ENCODE peak calls at places on chromosomes 12 and 14, in four cellular contexts. One of them, this sample, is unnamed.

GRCh38 chr14:80055912-80056801 is 155.1 kb downstream of the DIO2 start:
- DNase-seq in cardiac fibroblast: peak
- DNase-seq in GM23248: peak
- DNase-seq in fibroblast of mammary gland: peak
- DNase-seq in this sample: peak

GRCh38 chr12:47419500-47419899 is 286.3 kb downstream of the RPAP3 start:
- DNase-seq in fibroblast of mammary gland: peak
- DNase-seq in GM23248: peak
- DNase-seq in cardiac fibroblast: peak
- DNase-seq in this sample: peak

GRCh38 chr14:79764288-79764687 is 447.0 kb downstream of the DIO2 start:
- DNase-seq in GM23248: no peak
- DNase-seq in cardiac fibroblast: no peak
- DNase-seq in fibroblast of mammary gland: no peak
- DNase-seq in this sample: no peak

GRCh38 chr12:114682920-114683708 is 861 bp downstream of the TBX3 start:
- DNase-seq in GM23248: peak
- DNase-seq in fibroblast of mammary gland: no peak
- DNase-seq in cardiac fibroblast: peak
- DNase-seq in this sample: no peak

GRCh38 chr12:4866288-4866687 is 43.4 kb upstream of the KCNA1 start:
- DNase-seq in fibroblast of mammary gland: no peak
- DNase-seq in cardiac fibroblast: no peak
- DNase-seq in GM23248: no peak
- DNase-seq in this sample: no peak

GRCh38 chr12:556498-556897 is 96.8 kb downstream of the B4GALNT3 start:
- DNase-seq in cardiac fibroblast: no peak
- DNase-seq in fibroblast of mammary gland: no peak
- DNase-seq in GM23248: no peak
- DNase-seq in this sample: no peak

GRCh38 chr12:117403586-117404139 is 42.2 kb upstream of the NOS1 start:
- DNase-seq in fibroblast of mammary gland: no peak
- DNase-seq in GM23248: no peak
- DNase-seq in cardiac fibroblast: no peak
- DNase-seq in this sample: no peak

GRCh38 chr14:105086833-105087307 is 21.6 kb upstream of the GPR132 start:
- DNase-seq in GM23248: peak
- DNase-seq in cardiac fibroblast: peak
- DNase-seq in fibroblast of mammary gland: peak
- DNase-seq in this sample: peak

GRCh38 chr12:67269632-67270578 is 747 bp downstream of the CAND1 start:
- DNase-seq in cardiac fibroblast: peak
- DNase-seq in GM23248: peak
- DNase-seq in fibroblast of mammary gland: no peak
- DNase-seq in this sample: peak

GRCh38 chr14:46691819-46692218 is 40.2 kb upstream of the RPL10L start:
- DNase-seq in cardiac fibroblast: no peak
- DNase-seq in fibroblast of mammary gland: no peak
- DNase-seq in GM23248: no peak
- DNase-seq in this sample: peak

GRCh38 chr12:25855716-25856115 is 102.8 kb upstream of the RASSF8 start:
- DNase-seq in fibroblast of mammary gland: peak
- DNase-seq in cardiac fibroblast: peak
- DNase-seq in GM23248: peak
- DNase-seq in this sample: no peak

GRCh38 chr14:106308839-106309389 is 782.5 kb downstream of the TMEM121 start:
- DNase-seq in fibroblast of mammary gland: peak
- DNase-seq in GM23248: peak
- DNase-seq in cardiac fibroblast: peak
- DNase-seq in this sample: no peak

GRCh38 chr12:77049767-77050353 is 15.5 kb downstream of the E2F7 start:
- DNase-seq in GM23248: peak
- DNase-seq in fibroblast of mammary gland: peak
- DNase-seq in cardiac fibroblast: peak
- DNase-seq in this sample: peak

GRCh38 chr12:69996276-69996675 is 171.2 kb downstream of the MYRFL start:
- DNase-seq in GM23248: no peak
- DNase-seq in fibroblast of mammary gland: peak
- DNase-seq in cardiac fibroblast: peak
- DNase-seq in this sample: no peak

GRCh38 chr12:113278631-113279030 is 56.3 kb downstream of the SLC8B1 start:
- DNase-seq in fibroblast of mammary gland: no peak
- DNase-seq in GM23248: no peak
- DNase-seq in cardiac fibroblast: no peak
- DNase-seq in this sample: no peak

GRCh38 chr12:108854453-108855283 is 2.7 kb downstream of the SSH1 start:
- DNase-seq in fibroblast of mammary gland: peak
- DNase-seq in cardiac fibroblast: peak
- DNase-seq in GM23248: peak
- DNase-seq in this sample: peak

GRCh38 chr12:5648692-5649338 is 216.9 kb downstream of the NTF3 start:
- DNase-seq in GM23248: peak
- DNase-seq in cardiac fibroblast: no peak
- DNase-seq in fibroblast of mammary gland: peak
- DNase-seq in this sample: peak

GRCh38 chr12:128654462-128654861 is 169.3 kb downstream of the SLC15A4 start:
- DNase-seq in fibroblast of mammary gland: no peak
- DNase-seq in GM23248: no peak
- DNase-seq in cardiac fibroblast: no peak
- DNase-seq in this sample: no peak

GRCh38 chr14:99945732-99946651 is 119.2 kb upstream of the EVL start:
- DNase-seq in cardiac fibroblast: peak
- DNase-seq in fibroblast of mammary gland: no peak
- DNase-seq in GM23248: peak
- DNase-seq in this sample: no peak

GRCh38 chr12:47080725-47081502 is 1.2 kb upstream of the AMIGO2 start:
- DNase-seq in fibroblast of mammary gland: peak
- DNase-seq in GM23248: peak
- DNase-seq in cardiac fibroblast: peak
- DNase-seq in this sample: peak

GRCh38 chr14:80606347-80606772 is 335.2 kb downstream of the CEP128 start:
- DNase-seq in cardiac fibroblast: no peak
- DNase-seq in fibroblast of mammary gland: no peak
- DNase-seq in GM23248: no peak
- DNase-seq in this sample: no peak

GRCh38 chr14:23056257-23056955 is 914 bp downstream of the CDH24 start:
- DNase-seq in cardiac fibroblast: peak
- DNase-seq in GM23248: peak
- DNase-seq in fibroblast of mammary gland: peak
- DNase-seq in this sample: peak

GRCh38 chr12:39505025-39505424 is 62.1 kb upstream of the KIF21A start:
- DNase-seq in cardiac fibroblast: peak
- DNase-seq in GM23248: no peak
- DNase-seq in fibroblast of mammary gland: no peak
- DNase-seq in this sample: peak

GRCh38 chr14:97458302-97459137 is 661.3 kb downstream of the VRK1 start:
- DNase-seq in GM23248: no peak
- DNase-seq in cardiac fibroblast: no peak
- DNase-seq in fibroblast of mammary gland: no peak
- DNase-seq in this sample: no peak

GRCh38 chr14:92688434-92689375 is 59.7 kb downstream of the LGMN start:
- DNase-seq in GM23248: no peak
- DNase-seq in cardiac fibroblast: no peak
- DNase-seq in fibroblast of mammary gland: no peak
- DNase-seq in this sample: no peak

GRCh38 chr14:92686763-92687427 is 61.5 kb downstream of the LGMN start:
- DNase-seq in GM23248: peak
- DNase-seq in fibroblast of mammary gland: peak
- DNase-seq in cardiac fibroblast: peak
- DNase-seq in this sample: peak

GRCh38 chr14:92685784-92686355 is 62.6 kb downstream of the LGMN start:
- DNase-seq in fibroblast of mammary gland: no peak
- DNase-seq in cardiac fibroblast: no peak
- DNase-seq in GM23248: no peak
- DNase-seq in this sample: no peak

GRCh38 chr14:92686411-92686762 is 62.0 kb downstream of the LGMN start:
- DNase-seq in cardiac fibroblast: no peak
- DNase-seq in GM23248: no peak
- DNase-seq in fibroblast of mammary gland: no peak
- DNase-seq in this sample: no peak

DNA sequence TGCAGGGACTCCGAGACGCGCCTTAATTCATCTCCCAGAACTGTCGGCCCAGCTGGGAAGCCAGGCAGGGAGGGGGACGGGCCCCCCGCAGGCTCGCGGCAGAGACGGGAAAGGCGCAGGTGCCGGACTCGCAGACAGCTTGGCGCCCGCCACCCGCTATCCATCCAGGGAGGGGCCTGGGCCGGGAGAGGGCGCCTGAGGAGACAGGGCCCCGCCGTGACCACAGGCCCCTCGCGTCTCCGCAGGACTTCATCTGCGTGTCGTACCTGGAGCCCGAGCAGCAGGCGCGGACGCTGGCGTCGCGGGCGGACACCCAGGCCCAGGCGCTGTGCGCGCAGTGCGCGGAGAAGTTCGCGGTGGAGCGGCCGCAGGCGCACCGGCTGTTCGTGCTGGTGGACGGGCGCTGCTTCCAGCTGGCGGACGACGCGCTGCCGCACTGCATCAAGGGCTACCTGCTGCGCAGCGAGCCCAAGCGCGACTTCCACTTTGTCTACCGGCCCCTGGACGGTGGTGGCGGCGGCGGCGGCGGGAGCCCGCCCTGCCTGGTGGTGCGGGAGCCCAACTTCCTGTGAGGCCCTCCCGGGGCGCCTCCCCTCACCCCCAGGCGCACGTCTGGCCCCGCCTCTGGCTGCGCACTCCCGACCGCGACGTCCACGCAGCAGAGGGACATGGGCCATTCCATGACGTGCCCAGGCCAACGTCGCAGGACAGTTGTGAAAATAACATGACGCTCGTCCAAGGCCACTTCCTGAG is 60.6 kb downstream of the LGMN start:
- DNase-seq in cardiac fibroblast: peak
- DNase-seq in GM23248: no peak
- DNase-seq in fibroblast of mammary gland: no peak
- DNase-seq in this sample: no peak
- H3K4me3 ChIP-seq in cardiac fibroblast: peak
- H3K4me3 ChIP-seq in GM23248: no peak
- H3K4me3 ChIP-seq in fibroblast of mammary gland: no peak
- H3K4me3 ChIP-seq in this sample: peak

GRCh38 chr12:62814243-62814642 is 120.7 kb downstream of the PPM1H start:
- DNase-seq in fibroblast of mammary gland: no peak
- DNase-seq in GM23248: no peak
- DNase-seq in cardiac fibroblast: no peak
- DNase-seq in this sample: no peak

GRCh38 chr12:62817556-62818271 is 117.2 kb downstream of the PPM1H start:
- DNase-seq in cardiac fibroblast: peak
- DNase-seq in fibroblast of mammary gland: peak
- DNase-seq in GM23248: no peak
- DNase-seq in this sample: peak

GRCh38 chr12:62816624-62817023 is 118.3 kb downstream of the PPM1H start:
- DNase-seq in fibroblast of mammary gland: no peak
- DNase-seq in GM23248: no peak
- DNase-seq in cardiac fibroblast: no peak
- DNase-seq in this sample: no peak

GRCh38 chr12:62808166-62808879 is 126.6 kb downstream of the PPM1H start:
- DNase-seq in cardiac fibroblast: no peak
- DNase-seq in fibroblast of mammary gland: no peak
- DNase-seq in GM23248: no peak
- DNase-seq in this sample: no peak

DNA sequence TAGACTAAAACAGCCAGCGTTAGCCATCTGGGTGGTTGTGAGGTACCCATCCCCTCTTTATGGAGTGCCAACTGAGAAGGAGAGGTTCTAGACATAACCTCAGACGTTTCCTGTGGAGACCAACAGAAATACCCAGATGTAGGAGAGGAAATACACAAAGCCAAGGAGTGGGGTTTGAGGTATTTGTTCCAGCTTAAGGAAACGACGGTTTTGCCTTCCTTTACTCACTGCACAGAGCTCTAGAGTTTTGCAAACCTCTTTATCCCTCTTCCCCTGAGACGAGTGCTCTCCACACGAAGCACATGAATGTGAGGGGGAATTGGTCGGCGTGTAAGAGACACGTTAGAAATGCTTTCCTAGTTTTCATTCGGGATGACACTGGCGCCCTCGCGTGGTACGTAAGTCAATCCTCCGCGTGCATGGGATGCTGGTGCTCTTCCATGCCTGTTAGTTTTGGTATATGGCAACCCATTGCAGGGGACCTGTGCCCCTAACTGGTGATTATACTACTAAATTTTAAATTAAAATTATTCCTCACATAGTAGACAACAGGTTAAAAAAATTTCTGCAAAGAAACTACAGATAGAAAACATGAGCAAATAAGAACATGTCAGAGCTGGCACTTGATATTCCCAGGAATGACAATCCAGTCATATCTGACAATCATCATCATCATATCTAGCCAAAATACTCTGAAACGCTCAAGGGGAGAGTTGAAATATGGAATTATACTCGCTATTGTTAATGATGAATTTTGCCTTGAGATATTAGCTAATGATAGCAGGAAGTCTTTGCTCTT is 121.7 kb downstream of the PPM1H start:
- DNase-seq in cardiac fibroblast: peak
- DNase-seq in GM23248: peak
- DNase-seq in fibroblast of mammary gland: peak
- DNase-seq in this sample: peak
- H3K4me3 ChIP-seq in cardiac fibroblast: no peak
- H3K4me3 ChIP-seq in GM23248: peak
- H3K4me3 ChIP-seq in fibroblast of mammary gland: no peak
- H3K4me3 ChIP-seq in this sample: no peak

GRCh38 chr12:32505067-32505466 is 105.7 kb downstream of the FGD4 start:
- DNase-seq in fibroblast of mammary gland: no peak
- DNase-seq in GM23248: no peak
- DNase-seq in cardiac fibroblast: no peak
- DNase-seq in this sample: peak

GRCh38 chr12:32507559-32508276 is 108.4 kb downstream of the FGD4 start:
- DNase-seq in GM23248: no peak
- DNase-seq in cardiac fibroblast: no peak
- DNase-seq in fibroblast of mammary gland: no peak
- DNase-seq in this sample: no peak

GRCh38 chr12:32504626-32505025 is 105.3 kb downstream of the FGD4 start:
- DNase-seq in fibroblast of mammary gland: no peak
- DNase-seq in cardiac fibroblast: no peak
- DNase-seq in GM23248: no peak
- DNase-seq in this sample: peak

GRCh38 chr12:32502693-32503510 is 103.5 kb downstream of the FGD4 start:
- DNase-seq in fibroblast of mammary gland: peak
- DNase-seq in cardiac fibroblast: peak
- DNase-seq in GM23248: peak
- DNase-seq in this sample: peak

DNA sequence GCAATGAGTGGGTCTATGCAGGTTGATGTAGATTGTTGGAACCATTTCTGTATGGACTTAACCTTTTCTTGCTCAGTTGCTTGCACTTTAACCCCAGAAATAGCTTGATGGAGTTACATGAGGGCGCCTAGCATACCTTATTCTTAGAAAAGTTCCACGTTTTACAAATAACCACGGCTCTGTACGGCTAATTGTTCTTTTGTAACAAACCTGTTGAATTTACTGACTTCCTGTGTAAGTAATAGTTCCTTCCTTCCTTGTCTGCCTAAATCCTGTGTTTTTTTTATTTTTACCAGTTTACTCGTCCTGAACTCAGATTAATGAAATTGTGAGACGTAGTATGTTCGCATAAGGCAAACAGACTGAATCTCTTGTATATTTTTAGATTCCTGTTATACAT is 106.2 kb downstream of the FGD4 start:
- DNase-seq in cardiac fibroblast: no peak
- DNase-seq in fibroblast of mammary gland: no peak
- DNase-seq in GM23248: no peak
- DNase-seq in this sample: no peak
- H3K4me3 ChIP-seq in cardiac fibroblast: no peak
- H3K4me3 ChIP-seq in fibroblast of mammary gland: no peak
- H3K4me3 ChIP-seq in GM23248: no peak
- H3K4me3 ChIP-seq in this sample: no peak

GRCh38 chr14:63891148-63891964 is 38.6 kb downstream of the SYNE2 start:
- DNase-seq in GM23248: no peak
- DNase-seq in cardiac fibroblast: no peak
- DNase-seq in fibroblast of mammary gland: no peak
- DNase-seq in this sample: peak
- H3K4me3 ChIP-seq in GM23248: no peak
- H3K4me3 ChIP-seq in cardiac fibroblast: no peak
- H3K4me3 ChIP-seq in fibroblast of mammary gland: no peak
- H3K4me3 ChIP-seq in this sample: no peak